ENCODE peak calls at places on chromosomes 3 and 15, in six cellular contexts. A, M, C, B, K and D are unnamed samples. For H3K36me3, the result is how much of the 10 kb centered on the place peaks cover.

GRCh38 chr15:34652726-34653033 is 69.2 kb upstream of the GOLGA8B start:
- DNase-seq in A (no peak), M (no peak), C (no peak), B (no peak), K (no peak), D (no peak)

GRCh38 chr3:118077332-118077731 is 957.3 kb downstream of the IGSF11 start:
- DNase-seq in A (no peak), M (no peak), C (no peak), B (no peak), K (no peak), D (no peak)

GRCh38 chr3:118987466-118987865 is 47.2 kb downstream of the IGSF11 start:
- DNase-seq in A (peak), M (no peak), C (no peak), B (no peak), K (peak), D (no peak)

GRCh38 chr3:16357191-16357590 is 92.2 kb downstream of the OXNAD1 start:
- DNase-seq in A (no peak), M (no peak), C (no peak), B (no peak), K (peak), D (no peak)

GRCh38 chr3:126557415-126557745 is 1.4 kb downstream of the C3orf22 start:
- DNase-seq in A (peak), M (no peak), C (no peak), B (peak), K (no peak), D (no peak)

GRCh38 chr3:139317660-139318430 is 26.0 kb upstream of the MRPS22 start:
- DNase-seq in A (no peak), M (no peak), C (no peak), B (no peak), K (no peak), D (no peak)

GRCh38 chr15:28274635-28275034 is 47.3 kb downstream of the HERC2 start:
- DNase-seq in A (no peak), M (no peak), C (no peak), B (no peak), K (no peak), D (no peak)

GRCh38 chr3:66452247-66453040 is 48.4 kb downstream of the LRIG1 start:
- DNase-seq in A (no peak), M (no peak), C (no peak), B (no peak), K (no peak), D (no peak)

GRCh38 chr15:63917588-63918316 is 84.0 kb upstream of the HERC1 start:
- DNase-seq in A (no peak), M (no peak), C (no peak), B (no peak), K (no peak), D (no peak)

GRCh38 chr3:9903904-9904303 is 1.3 kb downstream of the IL17RE start:
- DNase-seq in A (no peak), M (no peak), C (no peak), B (no peak), K (no peak), D (no peak)
- H3K36me3 ChIP-seq in A (under half), M (under half), C (under half), B (under half), K (under half), D (under half)

GRCh38 chr3:50581459-50581842 is 12.1 kb downstream of the HEMK1 start:
- DNase-seq in A (no peak), M (no peak), C (no peak), B (no peak), K (no peak), D (no peak)

GRCh38 chr3:50583897-50584296 is 14.6 kb downstream of the HEMK1 start:
- DNase-seq in A (peak), M (no peak), C (no peak), B (no peak), K (no peak), D (no peak)

GRCh38 chr3:50584391-50584790 is 15.1 kb downstream of the HEMK1 start:
- DNase-seq in A (no peak), M (no peak), C (no peak), B (no peak), K (no peak), D (no peak)

GRCh38 chr3:50582083-50582482 is 12.8 kb downstream of the HEMK1 start:
- DNase-seq in A (no peak), M (no peak), C (no peak), B (no peak), K (no peak), D (no peak)

GRCh38 chr3:50580683-50581458 is 11.5 kb downstream of the HEMK1 start:
- DNase-seq in A (no peak), M (no peak), C (no peak), B (no peak), K (no peak), D (no peak)
- H3K36me3 ChIP-seq in A (under half), M (under half), C (under half), B (under half), K (half or more), D (under half)

GRCh38 chr3:33402936-33403335 is 37.3 kb downstream of the UBP1 start:
- DNase-seq in A (no peak), M (no peak), C (no peak), B (no peak), K (no peak), D (no peak)

GRCh38 chr3:33395900-33396299 is 44.3 kb downstream of the UBP1 start:
- DNase-seq in A (no peak), M (no peak), C (no peak), B (no peak), K (no peak), D (no peak)

GRCh38 chr3:33398410-33398809 is 41.8 kb downstream of the UBP1 start:
- DNase-seq in A (no peak), M (no peak), C (no peak), B (no peak), K (no peak), D (no peak)

GRCh38 chr3:33403756-33404155 is 36.4 kb downstream of the UBP1 start:
- DNase-seq in A (no peak), M (no peak), C (no peak), B (no peak), K (peak), D (no peak)

GRCh38 chr3:33401781-33402180 is 38.4 kb downstream of the UBP1 start:
- DNase-seq in A (no peak), M (no peak), C (no peak), B (no peak), K (peak), D (no peak)
- H3K36me3 ChIP-seq in A (half or more), M (under half), C (under half), B (under half), K (under half), D (under half)

GRCh38 chr3:47813551-47814177 is 10.7 kb downstream of the DHX30 start:
- DNase-seq in A (no peak), M (no peak), C (no peak), B (peak), K (no peak), D (no peak)
- H3K36me3 ChIP-seq in A (half or more), M (under half), C (under half), B (under half), K (under half), D (under half)

DNA sequence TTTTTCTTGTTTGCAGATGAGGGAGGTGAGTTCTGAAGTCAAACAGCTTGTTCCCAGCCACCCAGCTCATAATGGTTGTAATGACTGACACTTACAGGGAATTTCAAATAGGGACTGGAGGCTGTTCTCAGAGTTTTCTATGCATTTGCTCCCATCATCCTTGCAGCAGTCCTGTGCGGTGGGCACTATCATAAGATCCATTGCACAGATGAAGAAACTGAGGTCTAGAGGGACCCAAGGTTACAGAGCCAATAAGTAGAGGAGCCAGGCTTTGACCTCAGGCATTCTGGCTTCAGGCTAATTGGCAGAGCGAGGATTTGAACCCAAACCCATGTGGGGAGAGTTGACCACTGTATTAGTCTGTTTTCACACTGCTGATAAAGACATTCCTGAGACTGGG is 32.4 kb downstream of the FAH start:
- DNase-seq in A (no peak), M (no peak), C (no peak), B (no peak), K (no peak), D (no peak)
- H3K36me3 ChIP-seq in A (under half), M (under half), C (under half), B (under half), K (under half), D (under half)

GRCh38 chr3:10970306-10970979 is 22.1 kb upstream of the SLC6A1 start:
- DNase-seq in A (no peak), M (no peak), C (no peak), B (no peak), K (no peak), D (no peak)

GRCh38 chr3:10972359-10972758 is 20.2 kb upstream of the SLC6A1 start:
- DNase-seq in A (no peak), M (no peak), C (no peak), B (no peak), K (no peak), D (no peak)

GRCh38 chr3:10973196-10973595 is 19.4 kb upstream of the SLC6A1 start:
- DNase-seq in A (no peak), M (no peak), C (no peak), B (no peak), K (no peak), D (no peak)

GRCh38 chr3:10964537-10965167 is 27.9 kb upstream of the SLC6A1 start:
- DNase-seq in A (no peak), M (no peak), C (no peak), B (peak), K (peak), D (no peak)

GRCh38 chr3:10968390-10968789 is 24.2 kb upstream of the SLC6A1 start:
- DNase-seq in A (no peak), M (no peak), C (no peak), B (peak), K (no peak), D (no peak)
- H3K36me3 ChIP-seq in A (under half), M (under half), C (under half), B (under half), K (under half), D (under half)

GRCh38 chr15:98860647-98861041 is 146.9 kb downstream of the PGPEP1L start:
- DNase-seq in A (no peak), M (no peak), C (no peak), B (no peak), K (no peak), D (no peak)
- H3K36me3 ChIP-seq in A (under half), M (under half), C (under half), B (under half), K (under half), D (under half)